ENCODE peak calls at places on chromosomes 5 and 9, in ten cellular contexts. D is C1 segment of cervical spinal cord; Q is epithelial cell of esophagus; E is lung; T is stimulated activated CD4-positive, alpha-beta T cell treated with anti-CD3 and anti-CD28 coated beads, Interleukin-2, amount 100 ng/mL, for 48 hours; O is GM03348; V is RWPE1; F is A549; X is CD8-positive, alpha-beta memory T cell; G is activated T-cell treated with anti-CD3 and anti-CD28 coated beads, Interleukin-2, amount 50 U/mL, for 1 hour. A is an unnamed sample.

GRCh38 chr9:137296214-137297059 is 5.6 kb downstream of the NRARP start:
- DNase-seq in O (no peak), Q (peak), G (no peak), X (no peak), D (no peak), T (no peak), E (no peak), F (peak), V (no peak), A (no peak)

GRCh38 chr5:154049685-154050084 is 10.9 kb downstream of the MFAP3 start:
- DNase-seq in D (no peak), X (no peak), T (no peak), E (no peak), O (no peak), F (no peak), Q (no peak), G (no peak), V (no peak), A (no peak)

GRCh38 chr9:87350915-87351314 is 146.8 kb upstream of the DAPK1 start:
- DNase-seq in V (no peak), D (no peak), X (no peak), G (no peak), Q (no peak), F (no peak), O (no peak), E (no peak), T (no peak), A (no peak)

GRCh38 chr5:143228597-143229293 is 174.7 kb downstream of the NR3C1 start:
- DNase-seq in D (no peak), Q (no peak), X (no peak), E (no peak), V (no peak), T (no peak), O (no peak), F (no peak), G (no peak), A (no peak)

GRCh38 chr5:112686675-112687074 is 51.0 kb upstream of the APC start:
- DNase-seq in E (no peak), O (no peak), X (no peak), D (no peak), T (no peak), Q (no peak), V (no peak), G (no peak), F (no peak), A (no peak)

GRCh38 chr9:133803028-133803585 is 65.0 kb upstream of the SARDH start:
- DNase-seq in O (peak), D (no peak), X (no peak), E (no peak), G (no peak), Q (no peak), V (no peak), T (no peak), F (no peak), A (no peak)

GRCh38 chr5:149760700-149761187 is 30.6 kb downstream of the PPARGC1B start:
- DNase-seq in O (no peak), T (no peak), X (no peak), V (no peak), G (no peak), E (no peak), Q (no peak), D (no peak), F (peak), A (no peak)

GRCh38 chr5:111929892-111930291 is 172.9 kb upstream of the NREP start:
- DNase-seq in E (no peak), G (no peak), T (no peak), D (no peak), X (no peak), V (peak), Q (peak), F (peak), O (peak), A (no peak)

GRCh38 chr5:140338918-140339317 is 7.5 kb downstream of the HBEGF start:
- DNase-seq in V (no peak), Q (peak), X (no peak), E (no peak), G (no peak), D (no peak), F (no peak), O (no peak), T (no peak), A (no peak)